ENCODE peak calls at places on chromosomes 2 and 18, in eight cellular contexts. One of them, this sample, is unnamed.

GRCh38 chr2:23069935-23070334 is 315.0 kb upstream of the KLHL29 start:
- DNase-seq in ascending aorta: no peak
- DNase-seq in activated gamma-delta T cell treated with Interleukin-2 at 50 U/mL for 16 hours: no peak
- DNase-seq in central memory CD8-positive, alpha-beta T cell: no peak
- DNase-seq in EH: no peak
- DNase-seq in epithelial cell of proximal tubule: no peak
- DNase-seq in midbrain: no peak
- DNase-seq in stimulated activated CD8-positive, alpha-beta memory T cell treated with anti-CD3 and anti-CD28 coated beads, Interleukin-15, amount 100 ng/mL, for 24 hours: no peak
- DNase-seq in this sample: no peak

GRCh38 chr2:65367517-65367916 is 64.9 kb downstream of the SPRED2 start:
- DNase-seq in midbrain: no peak
- DNase-seq in central memory CD8-positive, alpha-beta T cell: no peak
- DNase-seq in stimulated activated CD8-positive, alpha-beta memory T cell treated with anti-CD3 and anti-CD28 coated beads, Interleukin-15, amount 100 ng/mL, for 24 hours: no peak
- DNase-seq in epithelial cell of proximal tubule: no peak
- DNase-seq in activated gamma-delta T cell treated with Interleukin-2 at 50 U/mL for 16 hours: no peak
- DNase-seq in ascending aorta: no peak
- DNase-seq in EH: peak
- DNase-seq in this sample: no peak

GRCh38 chr2:12717191-12717987 is 653 bp downstream of the TRIB2 start:
- DNase-seq in activated gamma-delta T cell treated with Interleukin-2 at 50 U/mL for 16 hours: peak
- DNase-seq in midbrain: peak
- DNase-seq in central memory CD8-positive, alpha-beta T cell: peak
- DNase-seq in ascending aorta: no peak
- DNase-seq in epithelial cell of proximal tubule: no peak
- DNase-seq in stimulated activated CD8-positive, alpha-beta memory T cell treated with anti-CD3 and anti-CD28 coated beads, Interleukin-15, amount 100 ng/mL, for 24 hours: peak
- DNase-seq in EH: peak
- DNase-seq in this sample: no peak

GRCh38 chr2:207484444-207485391 is 45.0 kb upstream of the CREB1 start:
- DNase-seq in midbrain: no peak
- DNase-seq in activated gamma-delta T cell treated with Interleukin-2 at 50 U/mL for 16 hours: no peak
- DNase-seq in stimulated activated CD8-positive, alpha-beta memory T cell treated with anti-CD3 and anti-CD28 coated beads, Interleukin-15, amount 100 ng/mL, for 24 hours: no peak
- DNase-seq in EH: peak
- DNase-seq in epithelial cell of proximal tubule: no peak
- DNase-seq in central memory CD8-positive, alpha-beta T cell: no peak
- DNase-seq in ascending aorta: no peak
- DNase-seq in this sample: no peak

GRCh38 chr2:25491003-25491696 is 149.4 kb upstream of the DNMT3A start:
- DNase-seq in midbrain: no peak
- DNase-seq in EH: peak
- DNase-seq in activated gamma-delta T cell treated with Interleukin-2 at 50 U/mL for 16 hours: no peak
- DNase-seq in stimulated activated CD8-positive, alpha-beta memory T cell treated with anti-CD3 and anti-CD28 coated beads, Interleukin-15, amount 100 ng/mL, for 24 hours: no peak
- DNase-seq in epithelial cell of proximal tubule: no peak
- DNase-seq in ascending aorta: no peak
- DNase-seq in central memory CD8-positive, alpha-beta T cell: no peak
- DNase-seq in this sample: no peak

GRCh38 chr2:79453918-79454317 is 58.9 kb upstream of the CTNNA2 start:
- DNase-seq in central memory CD8-positive, alpha-beta T cell: no peak
- DNase-seq in stimulated activated CD8-positive, alpha-beta memory T cell treated with anti-CD3 and anti-CD28 coated beads, Interleukin-15, amount 100 ng/mL, for 24 hours: no peak
- DNase-seq in EH: no peak
- DNase-seq in epithelial cell of proximal tubule: no peak
- DNase-seq in activated gamma-delta T cell treated with Interleukin-2 at 50 U/mL for 16 hours: no peak
- DNase-seq in midbrain: no peak
- DNase-seq in ascending aorta: no peak
- DNase-seq in this sample: no peak

GRCh38 chr2:102895386-102895785 is 133.6 kb downstream of the TMEM182 start:
- DNase-seq in stimulated activated CD8-positive, alpha-beta memory T cell treated with anti-CD3 and anti-CD28 coated beads, Interleukin-15, amount 100 ng/mL, for 24 hours: no peak
- DNase-seq in ascending aorta: no peak
- DNase-seq in midbrain: no peak
- DNase-seq in activated gamma-delta T cell treated with Interleukin-2 at 50 U/mL for 16 hours: no peak
- DNase-seq in EH: no peak
- DNase-seq in epithelial cell of proximal tubule: no peak
- DNase-seq in central memory CD8-positive, alpha-beta T cell: no peak
- DNase-seq in this sample: no peak

GRCh38 chr2:106065983-106066826 is 127.9 kb downstream of the UXS1 start:
- DNase-seq in stimulated activated CD8-positive, alpha-beta memory T cell treated with anti-CD3 and anti-CD28 coated beads, Interleukin-15, amount 100 ng/mL, for 24 hours: no peak
- DNase-seq in ascending aorta: no peak
- DNase-seq in EH: no peak
- DNase-seq in midbrain: no peak
- DNase-seq in epithelial cell of proximal tubule: no peak
- DNase-seq in central memory CD8-positive, alpha-beta T cell: no peak
- DNase-seq in activated gamma-delta T cell treated with Interleukin-2 at 50 U/mL for 16 hours: no peak
- DNase-seq in this sample: no peak

GRCh38 chr2:20666364-20667150 is at the start of gene GDF7:
- DNase-seq in EH: peak
- DNase-seq in stimulated activated CD8-positive, alpha-beta memory T cell treated with anti-CD3 and anti-CD28 coated beads, Interleukin-15, amount 100 ng/mL, for 24 hours: no peak
- DNase-seq in ascending aorta: peak
- DNase-seq in central memory CD8-positive, alpha-beta T cell: no peak
- DNase-seq in epithelial cell of proximal tubule: no peak
- DNase-seq in midbrain: no peak
- DNase-seq in activated gamma-delta T cell treated with Interleukin-2 at 50 U/mL for 16 hours: no peak
- DNase-seq in this sample: no peak

GRCh38 chr18:39105095-39105494 is 1539.5 kb upstream of the CELF4 start:
- DNase-seq in ascending aorta: no peak
- DNase-seq in midbrain: no peak
- DNase-seq in activated gamma-delta T cell treated with Interleukin-2 at 50 U/mL for 16 hours: no peak
- DNase-seq in EH: no peak
- DNase-seq in central memory CD8-positive, alpha-beta T cell: no peak
- DNase-seq in stimulated activated CD8-positive, alpha-beta memory T cell treated with anti-CD3 and anti-CD28 coated beads, Interleukin-15, amount 100 ng/mL, for 24 hours: no peak
- DNase-seq in epithelial cell of proximal tubule: no peak
- DNase-seq in this sample: no peak

GRCh38 chr2:189702071-189702470 is 27.6 kb downstream of the ANKAR start:
- DNase-seq in central memory CD8-positive, alpha-beta T cell: no peak
- DNase-seq in activated gamma-delta T cell treated with Interleukin-2 at 50 U/mL for 16 hours: no peak
- DNase-seq in stimulated activated CD8-positive, alpha-beta memory T cell treated with anti-CD3 and anti-CD28 coated beads, Interleukin-15, amount 100 ng/mL, for 24 hours: no peak
- DNase-seq in epithelial cell of proximal tubule: no peak
- DNase-seq in midbrain: no peak
- DNase-seq in EH: no peak
- DNase-seq in ascending aorta: no peak
- DNase-seq in this sample: no peak

GRCh38 chr2:47243596-47244323 is 88.7 kb upstream of the STPG4 start:
- DNase-seq in EH: no peak
- DNase-seq in epithelial cell of proximal tubule: no peak
- DNase-seq in central memory CD8-positive, alpha-beta T cell: no peak
- DNase-seq in ascending aorta: no peak
- DNase-seq in activated gamma-delta T cell treated with Interleukin-2 at 50 U/mL for 16 hours: no peak
- DNase-seq in stimulated activated CD8-positive, alpha-beta memory T cell treated with anti-CD3 and anti-CD28 coated beads, Interleukin-15, amount 100 ng/mL, for 24 hours: no peak
- DNase-seq in midbrain: no peak
- DNase-seq in this sample: no peak

GRCh38 chr2:15773846-15774245 is 166.5 kb upstream of the MYCN start:
- DNase-seq in EH: no peak
- DNase-seq in activated gamma-delta T cell treated with Interleukin-2 at 50 U/mL for 16 hours: no peak
- DNase-seq in epithelial cell of proximal tubule: no peak
- DNase-seq in central memory CD8-positive, alpha-beta T cell: no peak
- DNase-seq in stimulated activated CD8-positive, alpha-beta memory T cell treated with anti-CD3 and anti-CD28 coated beads, Interleukin-15, amount 100 ng/mL, for 24 hours: no peak
- DNase-seq in ascending aorta: no peak
- DNase-seq in midbrain: no peak
- DNase-seq in this sample: no peak

GRCh38 chr2:168992026-168992425 is 39.1 kb downstream of the ABCB11 start:
- DNase-seq in activated gamma-delta T cell treated with Interleukin-2 at 50 U/mL for 16 hours: no peak
- DNase-seq in epithelial cell of proximal tubule: no peak
- DNase-seq in central memory CD8-positive, alpha-beta T cell: no peak
- DNase-seq in EH: peak
- DNase-seq in ascending aorta: no peak
- DNase-seq in stimulated activated CD8-positive, alpha-beta memory T cell treated with anti-CD3 and anti-CD28 coated beads, Interleukin-15, amount 100 ng/mL, for 24 hours: no peak
- DNase-seq in midbrain: no peak
- DNase-seq in this sample: no peak

GRCh38 chr2:234751275-234751938 is 200.4 kb upstream of the SH3BP4 start:
- DNase-seq in EH: no peak
- DNase-seq in stimulated activated CD8-positive, alpha-beta memory T cell treated with anti-CD3 and anti-CD28 coated beads, Interleukin-15, amount 100 ng/mL, for 24 hours: no peak
- DNase-seq in epithelial cell of proximal tubule: no peak
- DNase-seq in ascending aorta: no peak
- DNase-seq in activated gamma-delta T cell treated with Interleukin-2 at 50 U/mL for 16 hours: no peak
- DNase-seq in central memory CD8-positive, alpha-beta T cell: no peak
- DNase-seq in midbrain: no peak
- DNase-seq in this sample: no peak

GRCh38 chr2:121530563-121531334 is at the start of gene RNU4ATAC:
- DNase-seq in ascending aorta: peak
- DNase-seq in activated gamma-delta T cell treated with Interleukin-2 at 50 U/mL for 16 hours: peak
- DNase-seq in midbrain: peak
- DNase-seq in EH: peak
- DNase-seq in stimulated activated CD8-positive, alpha-beta memory T cell treated with anti-CD3 and anti-CD28 coated beads, Interleukin-15, amount 100 ng/mL, for 24 hours: peak
- DNase-seq in epithelial cell of proximal tubule: peak
- DNase-seq in central memory CD8-positive, alpha-beta T cell: peak
- DNase-seq in this sample: peak

GRCh38 chr2:76406134-76406855 is 695.6 kb upstream of the GCFC2 start:
- DNase-seq in ascending aorta: no peak
- DNase-seq in epithelial cell of proximal tubule: no peak
- DNase-seq in midbrain: no peak
- DNase-seq in stimulated activated CD8-positive, alpha-beta memory T cell treated with anti-CD3 and anti-CD28 coated beads, Interleukin-15, amount 100 ng/mL, for 24 hours: no peak
- DNase-seq in central memory CD8-positive, alpha-beta T cell: no peak
- DNase-seq in activated gamma-delta T cell treated with Interleukin-2 at 50 U/mL for 16 hours: no peak
- DNase-seq in EH: no peak
- DNase-seq in this sample: no peak

GRCh38 chr2:203532957-203533695 is 2.0 kb downstream of the RAPH1 start:
- DNase-seq in stimulated activated CD8-positive, alpha-beta memory T cell treated with anti-CD3 and anti-CD28 coated beads, Interleukin-15, amount 100 ng/mL, for 24 hours: no peak
- DNase-seq in central memory CD8-positive, alpha-beta T cell: no peak
- DNase-seq in activated gamma-delta T cell treated with Interleukin-2 at 50 U/mL for 16 hours: no peak
- DNase-seq in ascending aorta: no peak
- DNase-seq in epithelial cell of proximal tubule: no peak
- DNase-seq in EH: peak
- DNase-seq in midbrain: peak
- DNase-seq in this sample: no peak

GRCh38 chr2:109009920-109010610 is 21.0 kb upstream of the EDAR start:
- DNase-seq in activated gamma-delta T cell treated with Interleukin-2 at 50 U/mL for 16 hours: no peak
- DNase-seq in epithelial cell of proximal tubule: no peak
- DNase-seq in central memory CD8-positive, alpha-beta T cell: no peak
- DNase-seq in ascending aorta: no peak
- DNase-seq in EH: no peak
- DNase-seq in stimulated activated CD8-positive, alpha-beta memory T cell treated with anti-CD3 and anti-CD28 coated beads, Interleukin-15, amount 100 ng/mL, for 24 hours: no peak
- DNase-seq in midbrain: no peak
- DNase-seq in this sample: no peak

GRCh38 chr2:190583507-190584337 is 49.2 kb upstream of the NEMP2 start:
- DNase-seq in central memory CD8-positive, alpha-beta T cell: no peak
- DNase-seq in midbrain: no peak
- DNase-seq in stimulated activated CD8-positive, alpha-beta memory T cell treated with anti-CD3 and anti-CD28 coated beads, Interleukin-15, amount 100 ng/mL, for 24 hours: no peak
- DNase-seq in activated gamma-delta T cell treated with Interleukin-2 at 50 U/mL for 16 hours: no peak
- DNase-seq in EH: no peak
- DNase-seq in epithelial cell of proximal tubule: no peak
- DNase-seq in ascending aorta: no peak
- DNase-seq in this sample: no peak

GRCh38 chr2:17122887-17123501 is 395.2 kb downstream of the RAD51AP2 start:
- DNase-seq in midbrain: no peak
- DNase-seq in activated gamma-delta T cell treated with Interleukin-2 at 50 U/mL for 16 hours: no peak
- DNase-seq in central memory CD8-positive, alpha-beta T cell: no peak
- DNase-seq in EH: no peak
- DNase-seq in epithelial cell of proximal tubule: no peak
- DNase-seq in stimulated activated CD8-positive, alpha-beta memory T cell treated with anti-CD3 and anti-CD28 coated beads, Interleukin-15, amount 100 ng/mL, for 24 hours: no peak
- DNase-seq in ascending aorta: no peak
- DNase-seq in this sample: no peak

GRCh38 chr18:79384151-79384807 is 11.5 kb upstream of the NFATC1 start:
- DNase-seq in ascending aorta: no peak
- DNase-seq in epithelial cell of proximal tubule: no peak
- DNase-seq in activated gamma-delta T cell treated with Interleukin-2 at 50 U/mL for 16 hours: no peak
- DNase-seq in central memory CD8-positive, alpha-beta T cell: no peak
- DNase-seq in stimulated activated CD8-positive, alpha-beta memory T cell treated with anti-CD3 and anti-CD28 coated beads, Interleukin-15, amount 100 ng/mL, for 24 hours: no peak
- DNase-seq in midbrain: no peak
- DNase-seq in EH: no peak
- DNase-seq in this sample: no peak

GRCh38 chr18:79378416-79379250 is 17.1 kb upstream of the NFATC1 start:
- DNase-seq in ascending aorta: no peak
- DNase-seq in central memory CD8-positive, alpha-beta T cell: peak
- DNase-seq in EH: peak
- DNase-seq in midbrain: peak
- DNase-seq in epithelial cell of proximal tubule: no peak
- DNase-seq in activated gamma-delta T cell treated with Interleukin-2 at 50 U/mL for 16 hours: peak
- DNase-seq in stimulated activated CD8-positive, alpha-beta memory T cell treated with anti-CD3 and anti-CD28 coated beads, Interleukin-15, amount 100 ng/mL, for 24 hours: peak
- DNase-seq in this sample: peak

GRCh38 chr2:38065502-38066135 is 10.3 kb downstream of the CYP1B1 start:
- DNase-seq in central memory CD8-positive, alpha-beta T cell: no peak
- DNase-seq in stimulated activated CD8-positive, alpha-beta memory T cell treated with anti-CD3 and anti-CD28 coated beads, Interleukin-15, amount 100 ng/mL, for 24 hours: no peak
- DNase-seq in EH: peak
- DNase-seq in ascending aorta: no peak
- DNase-seq in activated gamma-delta T cell treated with Interleukin-2 at 50 U/mL for 16 hours: no peak
- DNase-seq in midbrain: no peak
- DNase-seq in epithelial cell of proximal tubule: no peak
- DNase-seq in this sample: no peak

GRCh38 chr2:73952499-73953446 is 26.1 kb downstream of the DGUOK start:
- DNase-seq in stimulated activated CD8-positive, alpha-beta memory T cell treated with anti-CD3 and anti-CD28 coated beads, Interleukin-15, amount 100 ng/mL, for 24 hours: no peak
- DNase-seq in midbrain: peak
- DNase-seq in EH: peak
- DNase-seq in ascending aorta: no peak
- DNase-seq in epithelial cell of proximal tubule: no peak
- DNase-seq in activated gamma-delta T cell treated with Interleukin-2 at 50 U/mL for 16 hours: no peak
- DNase-seq in central memory CD8-positive, alpha-beta T cell: no peak
- DNase-seq in this sample: no peak

GRCh38 chr2:28398101-28398834 is 5.6 kb downstream of the FOSL2 start:
- DNase-seq in central memory CD8-positive, alpha-beta T cell: no peak
- DNase-seq in midbrain: no peak
- DNase-seq in ascending aorta: no peak
- DNase-seq in EH: peak
- DNase-seq in activated gamma-delta T cell treated with Interleukin-2 at 50 U/mL for 16 hours: no peak
- DNase-seq in stimulated activated CD8-positive, alpha-beta memory T cell treated with anti-CD3 and anti-CD28 coated beads, Interleukin-15, amount 100 ng/mL, for 24 hours: no peak
- DNase-seq in epithelial cell of proximal tubule: peak
- DNase-seq in this sample: peak

GRCh38 chr2:171553858-171554257 is 31.6 kb downstream of the CYBRD1 start:
- DNase-seq in activated gamma-delta T cell treated with Interleukin-2 at 50 U/mL for 16 hours: no peak
- DNase-seq in stimulated activated CD8-positive, alpha-beta memory T cell treated with anti-CD3 and anti-CD28 coated beads, Interleukin-15, amount 100 ng/mL, for 24 hours: no peak
- DNase-seq in midbrain: peak
- DNase-seq in epithelial cell of proximal tubule: no peak
- DNase-seq in EH: no peak
- DNase-seq in ascending aorta: no peak
- DNase-seq in central memory CD8-positive, alpha-beta T cell: no peak
- DNase-seq in this sample: no peak

GRCh38 chr2:238771193-238771592 is 76.7 kb upstream of the TWIST2 start:
- DNase-seq in ascending aorta: no peak
- DNase-seq in midbrain: no peak
- DNase-seq in epithelial cell of proximal tubule: no peak
- DNase-seq in activated gamma-delta T cell treated with Interleukin-2 at 50 U/mL for 16 hours: no peak
- DNase-seq in EH: peak
- DNase-seq in central memory CD8-positive, alpha-beta T cell: no peak
- DNase-seq in stimulated activated CD8-positive, alpha-beta memory T cell treated with anti-CD3 and anti-CD28 coated beads, Interleukin-15, amount 100 ng/mL, for 24 hours: no peak
- DNase-seq in this sample: no peak

GRCh38 chr2:241073166-241074064 is 28.7 kb downstream of the MTERF4 start:
- DNase-seq in ascending aorta: no peak
- DNase-seq in EH: no peak
- DNase-seq in stimulated activated CD8-positive, alpha-beta memory T cell treated with anti-CD3 and anti-CD28 coated beads, Interleukin-15, amount 100 ng/mL, for 24 hours: no peak
- DNase-seq in central memory CD8-positive, alpha-beta T cell: no peak
- DNase-seq in activated gamma-delta T cell treated with Interleukin-2 at 50 U/mL for 16 hours: no peak
- DNase-seq in midbrain: no peak
- DNase-seq in epithelial cell of proximal tubule: no peak
- DNase-seq in this sample: no peak

GRCh38 chr2:179746982-179747381 is 114.4 kb downstream of the ZNF385B start:
- DNase-seq in central memory CD8-positive, alpha-beta T cell: no peak
- DNase-seq in epithelial cell of proximal tubule: no peak
- DNase-seq in ascending aorta: no peak
- DNase-seq in EH: no peak
- DNase-seq in activated gamma-delta T cell treated with Interleukin-2 at 50 U/mL for 16 hours: no peak
- DNase-seq in midbrain: no peak
- DNase-seq in stimulated activated CD8-positive, alpha-beta memory T cell treated with anti-CD3 and anti-CD28 coated beads, Interleukin-15, amount 100 ng/mL, for 24 hours: no peak
- DNase-seq in this sample: no peak

GRCh38 chr2:236972491-236973379 is 113.0 kb upstream of the COPS8 start:
- DNase-seq in stimulated activated CD8-positive, alpha-beta memory T cell treated with anti-CD3 and anti-CD28 coated beads, Interleukin-15, amount 100 ng/mL, for 24 hours: no peak
- DNase-seq in central memory CD8-positive, alpha-beta T cell: no peak
- DNase-seq in ascending aorta: no peak
- DNase-seq in activated gamma-delta T cell treated with Interleukin-2 at 50 U/mL for 16 hours: no peak
- DNase-seq in midbrain: no peak
- DNase-seq in EH: peak
- DNase-seq in epithelial cell of proximal tubule: peak
- DNase-seq in this sample: no peak

GRCh38 chr2:62296034-62296832 is 100.3 kb downstream of the B3GNT2 start:
- DNase-seq in midbrain: no peak
- DNase-seq in central memory CD8-positive, alpha-beta T cell: no peak
- DNase-seq in epithelial cell of proximal tubule: no peak
- DNase-seq in stimulated activated CD8-positive, alpha-beta memory T cell treated with anti-CD3 and anti-CD28 coated beads, Interleukin-15, amount 100 ng/mL, for 24 hours: no peak
- DNase-seq in EH: no peak
- DNase-seq in ascending aorta: no peak
- DNase-seq in activated gamma-delta T cell treated with Interleukin-2 at 50 U/mL for 16 hours: no peak
- DNase-seq in this sample: no peak

GRCh38 chr2:145329976-145330375 is 810.1 kb upstream of the ZEB2 start:
- DNase-seq in epithelial cell of proximal tubule: peak
- DNase-seq in activated gamma-delta T cell treated with Interleukin-2 at 50 U/mL for 16 hours: no peak
- DNase-seq in central memory CD8-positive, alpha-beta T cell: no peak
- DNase-seq in EH: no peak
- DNase-seq in stimulated activated CD8-positive, alpha-beta memory T cell treated with anti-CD3 and anti-CD28 coated beads, Interleukin-15, amount 100 ng/mL, for 24 hours: no peak
- DNase-seq in ascending aorta: no peak
- DNase-seq in midbrain: no peak
- DNase-seq in this sample: no peak

GRCh38 chr2:173217106-173217840 is 137.4 kb upstream of the CDCA7 start:
- DNase-seq in central memory CD8-positive, alpha-beta T cell: no peak
- DNase-seq in activated gamma-delta T cell treated with Interleukin-2 at 50 U/mL for 16 hours: no peak
- DNase-seq in ascending aorta: no peak
- DNase-seq in stimulated activated CD8-positive, alpha-beta memory T cell treated with anti-CD3 and anti-CD28 coated beads, Interleukin-15, amount 100 ng/mL, for 24 hours: no peak
- DNase-seq in midbrain: no peak
- DNase-seq in EH: no peak
- DNase-seq in epithelial cell of proximal tubule: peak
- DNase-seq in this sample: no peak